ENCODE peak calls at places on chromosomes 2 and 18, in eight cellular contexts. B, T, A, P, R, W, G and C are unnamed samples.

GRCh38 chr2:2083113-2083757 is 247.8 kb downstream of the MYT1L start:
- DNase-seq in W (no peak), B (no peak), T (no peak), P (no peak), R (no peak), G (peak), A (no peak), C (no peak)

GRCh38 chr18:75276813-75277628 is 66.4 kb downstream of the TSHZ1 start:
- DNase-seq in G (no peak), A (peak), T (no peak), P (no peak), W (no peak), B (no peak), R (no peak), C (no peak)

GRCh38 chr2:179234658-179235240 is 29.9 kb downstream of the SESTD1 start:
- DNase-seq in R (no peak), G (no peak), A (no peak), W (no peak), B (no peak), T (no peak), P (no peak), C (no peak)

GRCh38 chr18:68467966-68468365 is 246.9 kb downstream of the TMX3 start:
- DNase-seq in P (peak), B (no peak), T (peak), G (no peak), W (no peak), A (no peak), R (no peak), C (peak)

GRCh38 chr2:43075906-43076585 is 150.4 kb downstream of the ZFP36L2 start:
- DNase-seq in P (no peak), G (no peak), R (no peak), T (no peak), A (peak), W (no peak), B (no peak), C (no peak)

GRCh38 chr18:45777393-45777792 is 48.1 kb upstream of the SIGLEC15 start:
- DNase-seq in R (no peak), G (no peak), P (no peak), B (no peak), A (peak), W (no peak), T (no peak), C (no peak)

GRCh38 chr2:128796321-128796720 is 477.7 kb upstream of the HS6ST1 start:
- DNase-seq in G (no peak), P (no peak), B (no peak), A (no peak), R (no peak), T (no peak), W (no peak), C (no peak)

GRCh38 chr2:138101718-138102117 is 137.4 kb downstream of the HNMT start:
- DNase-seq in R (no peak), A (no peak), B (no peak), W (no peak), P (no peak), G (no peak), T (no peak), C (no peak)

GRCh38 chr2:157439792-157440186 is 4.1 kb downstream of the CYTIP start:
- DNase-seq in A (no peak), W (no peak), G (no peak), R (no peak), T (peak), P (peak), B (no peak), C (peak)

GRCh38 chr2:39380525-39381150 is 56.4 kb downstream of the MAP4K3 start:
- DNase-seq in W (no peak), B (no peak), G (no peak), R (no peak), A (peak), T (no peak), P (no peak), C (no peak)

GRCh38 chr2:241811209-241811951 is 2.4 kb downstream of the NEU4 start:
- DNase-seq in A (no peak), P (no peak), G (no peak), R (no peak), B (no peak), T (no peak), W (no peak), C (no peak)